ENCODE peak calls at places on chromosomes 16 and 17, in ten cellular contexts. C is prostate gland, L is H54, Z is sigmoid colon, S is ovary, A is stomach, F is GM12892, B is heart left ventricle, O is NB4, N is tibial nerve. E is an unnamed sample.

GRCh38 chr17:75525806-75526554 is 483 bp downstream of the LLGL2 start:
- DNase-seq in A (peak; percentile 43), F (no peak), O (no peak), S (no peak), L (no peak), Z (no peak), N (no peak), C (no peak), B (no peak), E (no peak)

GRCh38 chr16:3173892-3174617 is 13.9 kb upstream of the OR1F1 start:
- DNase-seq in Z (peak; percentile 48), L (peak; percentile 63), A (no peak), O (peak; percentile 73), F (peak; percentile 47), C (no peak), S (no peak), N (no peak), B (no peak), E (no peak)

GRCh38 chr16:54140057-54140787 is 146.4 kb downstream of the IRX3 start:
- DNase-seq in L (no peak), F (no peak), A (no peak), Z (no peak), O (peak; percentile 70), N (no peak), C (no peak), S (no peak), B (no peak), E (no peak)

GRCh38 chr16:67302882-67303434 is 23.6 kb downstream of the KCTD19 start:
- DNase-seq in L (no peak), F (peak; percentile 12), C (no peak), B (no peak), Z (no peak), O (no peak), N (no peak), S (no peak), A (no peak), E (no peak)

GRCh38 chr16:67562526-67562917 is at the start of gene CTCF:
- DNase-seq in A (peak; percentile 85), B (peak; percentile 89), L (no peak), Z (peak; percentile 94), F (no peak), N (peak; percentile 59), S (peak; percentile 83), C (peak; percentile 87), O (peak; percentile 89), E (no peak)

GRCh38 chr17:16407911-16408588 is 7.3 kb upstream of the TRPV2 start:
- DNase-seq in N (peak; percentile 82), C (peak; percentile 46), F (peak; percentile 81), S (peak; percentile 72), Z (peak; percentile 87), L (no peak), B (peak; percentile 84), A (peak; percentile 78), O (no peak), E (no peak)

GRCh38 chr16:2532494-2533141 is 1.4 kb upstream of the CEMP1 start:
- DNase-seq in O (peak; percentile 67), A (peak; percentile 88), S (peak; percentile 85), Z (peak; percentile 92), F (peak; percentile 56), N (peak; percentile 71), L (no peak), C (peak; percentile 88), B (peak; percentile 65), E (no peak)

GRCh38 chr17:50148226-50149098 is 2.0 kb downstream of the PPP1R9B start:
- DNase-seq in B (peak; percentile 65), Z (no peak), O (peak; percentile 95), C (peak; percentile 83), A (peak; percentile 62), S (peak; percentile 65), L (no peak), F (peak; percentile 74), N (peak; percentile 54), E (no peak)

GRCh38 chr17:34997355-34997862 is 17.1 kb downstream of the LIG3 start:
- DNase-seq in A (peak; percentile 88), C (peak; percentile 94), B (peak; percentile 62), S (peak; percentile 70), F (no peak), O (no peak), N (peak; percentile 28), L (no peak), Z (peak; percentile 91), E (no peak)

GRCh38 chr16:81581107-81581506 is 136.5 kb downstream of the CMIP start:
- DNase-seq in O (no peak), A (peak; percentile 77), S (no peak), L (no peak), F (no peak), N (no peak), Z (no peak), B (peak; percentile 10), C (peak; percentile 93), E (no peak)

GRCh38 chr17:48738803-48739526 is 10.4 kb upstream of the HOXB13 start:
- DNase-seq in L (no peak), Z (peak; percentile 39), S (no peak), N (no peak), A (no peak), C (peak; percentile 43), F (no peak), B (no peak), O (no peak), E (no peak)

DNA sequence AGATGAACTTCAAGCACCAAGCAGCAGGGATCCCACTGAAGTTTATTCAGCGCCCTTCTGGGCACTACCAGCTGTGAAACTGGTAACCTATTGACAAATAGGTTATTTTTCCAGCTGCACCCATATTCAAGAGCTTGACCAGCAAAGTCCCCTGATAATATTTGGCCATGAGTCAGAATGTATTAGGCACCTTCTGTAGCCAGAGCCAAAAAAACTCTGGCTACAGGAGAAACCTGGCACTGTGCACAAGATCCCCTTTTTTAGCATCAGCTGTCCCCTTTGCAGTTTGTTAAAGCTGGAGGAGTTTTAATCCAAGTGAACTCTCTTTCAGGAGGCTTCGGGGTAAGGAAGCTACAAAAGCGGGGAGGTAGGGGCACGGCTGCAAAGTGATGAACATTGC is 60.2 kb downstream of the GRIN2A start:
- DNase-seq in B (no peak), S (no peak), F (no peak), N (no peak), Z (no peak), A (no peak), C (no peak), O (no peak), L (no peak), E (no peak)
- TF ChIP-seq POLR2A in B (no peak), S (no peak), F (no peak), N (no peak), Z (no peak), A (no peak), C (no peak), O (no peak), L (no peak), E (no peak)

GRCh38 chr17:9244066-9245052 is 223.0 kb downstream of the NTN1 start:
- DNase-seq in L (no peak), A (peak; percentile 36), B (no peak), S (peak; percentile 58), F (no peak), C (no peak), N (no peak), Z (peak; percentile 91), O (no peak), E (no peak)

GRCh38 chr17:9242983-9243382 is 221.7 kb downstream of the NTN1 start:
- DNase-seq in O (no peak), C (no peak), A (no peak), Z (no peak), L (no peak), S (no peak), B (no peak), N (no peak), F (no peak), E (no peak)

GRCh38 chr17:9242497-9242881 is 221.2 kb downstream of the NTN1 start:
- DNase-seq in A (no peak), C (no peak), O (no peak), B (peak; percentile 50), N (no peak), L (no peak), Z (peak; percentile 76), S (peak; percentile 44), F (no peak), E (no peak)

GRCh38 chr17:9251273-9251672 is 230.0 kb downstream of the NTN1 start:
- DNase-seq in L (no peak), N (no peak), A (no peak), Z (no peak), F (no peak), B (no peak), C (no peak), O (no peak), S (no peak), E (no peak)

DNA sequence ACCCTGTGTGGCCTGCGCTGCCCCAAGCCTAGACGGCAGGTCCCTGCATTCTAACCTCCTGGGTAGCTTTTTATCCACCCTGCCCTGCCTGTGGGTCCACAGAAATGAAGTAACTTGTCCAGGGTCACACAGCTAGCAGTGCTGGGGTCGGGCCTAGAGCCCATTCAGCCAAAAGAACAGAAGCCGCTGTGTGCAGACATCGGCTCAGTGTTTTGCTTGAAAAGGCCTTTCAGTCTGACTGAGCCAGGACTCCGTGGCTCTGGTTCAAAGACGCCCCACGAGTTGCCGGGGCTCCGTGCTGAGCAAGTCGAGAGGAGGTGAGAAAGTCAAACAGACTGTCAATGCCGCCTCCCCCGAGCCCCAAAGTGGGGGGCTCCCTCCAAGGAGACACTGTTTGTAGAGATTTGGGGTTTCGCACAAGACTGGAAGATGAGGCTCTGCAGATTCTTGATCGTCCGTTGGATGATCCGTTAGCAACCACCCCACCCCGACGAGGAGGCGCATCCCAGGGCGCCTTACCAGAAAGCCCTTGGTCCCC is 226.2 kb downstream of the NTN1 start:
- DNase-seq in B (no peak), A (no peak), S (no peak), L (no peak), F (no peak), Z (no peak), C (no peak), N (no peak), O (no peak), E (no peak)
- TF ChIP-seq POLR2A in B (no peak), A (no peak), S (no peak), L (no peak), F (no peak), Z (no peak), C (no peak), N (no peak), O (no peak), E (no peak)

DNA sequence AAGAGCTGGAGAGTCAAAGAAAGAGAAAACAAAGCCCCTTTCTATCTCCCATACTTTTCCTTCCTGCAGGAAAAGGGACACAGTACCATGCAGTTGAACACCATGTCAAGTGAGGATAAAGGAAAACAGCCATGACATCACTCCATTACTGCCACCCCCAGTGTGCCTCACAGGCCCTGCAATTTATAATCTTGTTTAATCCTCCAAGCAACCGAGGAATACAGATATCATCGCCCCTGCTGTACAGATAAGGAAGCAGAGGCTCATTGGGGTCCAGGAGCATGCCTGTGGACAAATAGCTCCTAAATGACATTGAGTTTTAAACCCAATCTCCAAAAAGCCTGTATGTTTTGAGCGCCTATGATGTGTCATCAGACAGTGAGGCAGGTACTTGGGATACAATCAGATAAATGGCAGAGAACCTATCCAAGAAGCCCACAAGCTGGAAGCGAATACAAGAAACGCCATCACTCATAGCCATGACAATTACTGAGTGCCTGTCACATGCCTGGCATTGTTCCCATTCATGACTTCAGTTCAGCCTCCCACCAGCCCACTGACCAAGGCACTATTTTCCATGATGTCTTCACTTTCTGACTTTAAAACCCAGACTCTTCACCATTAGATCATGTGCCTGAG is 45.5 kb downstream of the CPPED1 start:
- DNase-seq in S (no peak), C (no peak), A (no peak), B (no peak), N (no peak), Z (no peak), L (no peak), O (no peak), F (no peak), E (no peak)
- TF ChIP-seq POLR2A in S (no peak), C (no peak), A (no peak), B (no peak), N (no peak), Z (no peak), L (no peak), O (no peak), F (no peak), E (no peak)

GRCh38 chr17:2379489-2380224 is 21.2 kb downstream of the MNT start:
- DNase-seq in O (no peak), Z (no peak), S (no peak), C (no peak), A (no peak), N (no peak), F (no peak), B (no peak), L (no peak), E (no peak)
- TF ChIP-seq POLR2A in O (no peak), Z (no peak), S (no peak), C (no peak), A (no peak), N (no peak), F (no peak), B (no peak), L (no peak), E (no peak)

E was measured in vagina.